ENCODE peak calls at places on chromosomes 3 and 15, in four cellular contexts. I is amniotic epithelial cell, Q is anterior cingulate cortex, N is Calu3. X is an unnamed sample.

GRCh38 chr3:192957441-192957951 is 39.8 kb upstream of the MB21D2 start:
- DNase-seq in I (peak), Q (no peak), N (peak), X (no peak)

GRCh38 chr3:62875103-62876002 is at the start of gene CADPS:
- DNase-seq in I (no peak), Q (peak), N (no peak), X (no peak)

GRCh38 chr3:110318108-110318507 is 753.5 kb upstream of the NECTIN3 start:
- DNase-seq in I (peak), Q (no peak), N (no peak), X (no peak)

GRCh38 chr3:45536316-45536715 is 58.2 kb upstream of the LIMD1 start:
- DNase-seq in I (no peak), Q (no peak), N (no peak), X (no peak)

GRCh38 chr3:194006102-194006501 is 129.8 kb upstream of the HES1 start:
- DNase-seq in I (no peak), Q (no peak), N (no peak), X (no peak)

GRCh38 chr3:113736548-113737089 is 9.4 kb downstream of the NAA50 start:
- DNase-seq in I (peak), Q (no peak), N (no peak), X (peak)

GRCh38 chr15:77533530-77533929 is 99.2 kb downstream of the LINGO1 start:
- DNase-seq in I (no peak), Q (no peak), N (no peak), X (no peak)

GRCh38 chr3:76566211-76566534 is 473.7 kb upstream of the ROBO2 start:
- DNase-seq in I (no peak), Q (no peak), N (no peak), X (no peak)

GRCh38 chr15:52082197-52083036 is 30.2 kb downstream of the BCL2L10 start:
- DNase-seq in I (peak), Q (no peak), N (no peak), X (no peak)

GRCh38 chr3:35426581-35426980 is 212.7 kb upstream of the ARPP21 start:
- DNase-seq in I (no peak), Q (no peak), N (no peak), X (no peak)

GRCh38 chr15:54307252-54307902 is 329.1 kb downstream of the UNC13C start:
- DNase-seq in I (no peak), Q (no peak), N (no peak), X (no peak)

GRCh38 chr3:46540550-46540949 is 25.6 kb downstream of the LRRC2 start:
- DNase-seq in I (no peak), Q (no peak), N (no peak), X (no peak)

GRCh38 chr3:186754006-186754405 is 29.4 kb upstream of the EIF4A2 start:
- DNase-seq in I (no peak), Q (no peak), N (no peak), X (no peak)

GRCh38 chr3:195012100-195012499 is 258.9 kb downstream of the XXYLT1 start:
- DNase-seq in I (no peak), Q (no peak), N (no peak), X (no peak)

GRCh38 chr3:138938877-138939562 is 7.9 kb downstream of the FOXL2 start:
- DNase-seq in I (no peak), Q (no peak), N (no peak), X (no peak)

GRCh38 chr3:14537590-14538450 is 2.3 kb downstream of the GRIP2 start:
- DNase-seq in I (no peak), Q (no peak), N (no peak), X (no peak)

GRCh38 chr3:176906046-176906905 is 291.0 kb downstream of the TBL1XR1 start:
- DNase-seq in I (peak), Q (no peak), N (peak), X (peak)

GRCh38 chr3:5197470-5198312 is 10.2 kb downstream of the EDEM1 start:
- DNase-seq in I (peak), Q (no peak), N (no peak), X (no peak)

GRCh38 chr3:104575631-104576030 is 791.1 kb upstream of the ALCAM start:
- DNase-seq in I (no peak), Q (no peak), N (no peak), X (no peak)

GRCh38 chr3:156577731-156578130 is 22.8 kb upstream of the SSR3 start:
- DNase-seq in I (no peak), Q (no peak), N (no peak), X (no peak)

GRCh38 chr3:131328739-131329138 is 52.8 kb upstream of the NUDT16 start:
- DNase-seq in I (no peak), Q (no peak), N (no peak), X (no peak)

GRCh38 chr3:140501770-140502364 is 176.0 kb upstream of the TRIM42 start:
- DNase-seq in I (no peak), Q (no peak), N (no peak), X (no peak)

GRCh38 chr3:39990532-39990931 is 181.1 kb downstream of the MYRIP start:
- DNase-seq in I (peak), Q (no peak), N (peak), X (peak)

GRCh38 chr3:160125188-160125587 is 100.0 kb upstream of the C3orf80 start:
- DNase-seq in I (no peak), Q (no peak), N (no peak), X (no peak)

X was measured in HepG2.